ENCODE peak calls at places on chromosome 4, in ten cellular contexts. One of them, this sample, is unnamed.

GRCh38 chr4:55736605-55737183 is 82.9 kb upstream of the EXOC1L start:
- DNase-seq in tibial artery: no peak
- DNase-seq in psoas muscle: no peak
- DNase-seq in A549: no peak
- DNase-seq in heart left ventricle: no peak
- DNase-seq in kidney epithelial cell: no peak
- DNase-seq in upper lobe of right lung: no peak
- DNase-seq in H7: peak
- DNase-seq in lower leg skin: no peak
- DNase-seq in uterus: no peak
- DNase-seq in this sample: no peak

GRCh38 chr4:82784615-82785247 is 13.9 kb downstream of the SCD5 start:
- DNase-seq in heart left ventricle: no peak
- DNase-seq in A549: no peak
- DNase-seq in H7: no peak
- DNase-seq in upper lobe of right lung: no peak
- DNase-seq in uterus: no peak
- DNase-seq in psoas muscle: no peak
- DNase-seq in kidney epithelial cell: no peak
- DNase-seq in lower leg skin: no peak
- DNase-seq in tibial artery: no peak
- DNase-seq in this sample: no peak

GRCh38 chr4:152640058-152640921 is 39.5 kb downstream of the TMEM154 start:
- DNase-seq in lower leg skin: no peak
- DNase-seq in psoas muscle: no peak
- DNase-seq in tibial artery: no peak
- DNase-seq in uterus: no peak
- DNase-seq in kidney epithelial cell: no peak
- DNase-seq in A549: peak
- DNase-seq in heart left ventricle: no peak
- DNase-seq in H7: no peak
- DNase-seq in upper lobe of right lung: no peak
- DNase-seq in this sample: no peak

GRCh38 chr4:749771-750666 is 44.4 kb downstream of the PCGF3 start:
- DNase-seq in tibial artery: peak
- DNase-seq in lower leg skin: no peak
- DNase-seq in H7: no peak
- DNase-seq in kidney epithelial cell: no peak
- DNase-seq in psoas muscle: peak
- DNase-seq in uterus: no peak
- DNase-seq in upper lobe of right lung: no peak
- DNase-seq in heart left ventricle: no peak
- DNase-seq in A549: no peak
- DNase-seq in this sample: no peak

GRCh38 chr4:148061795-148062194 is 329.9 kb downstream of the ARHGAP10 start:
- DNase-seq in heart left ventricle: no peak
- DNase-seq in kidney epithelial cell: no peak
- DNase-seq in H7: no peak
- DNase-seq in psoas muscle: no peak
- DNase-seq in lower leg skin: no peak
- DNase-seq in upper lobe of right lung: no peak
- DNase-seq in A549: no peak
- DNase-seq in tibial artery: no peak
- DNase-seq in uterus: no peak
- DNase-seq in this sample: no peak

GRCh38 chr4:42965326-42965725 is 72.8 kb downstream of the GRXCR1 start:
- DNase-seq in H7: no peak
- DNase-seq in kidney epithelial cell: no peak
- DNase-seq in heart left ventricle: no peak
- DNase-seq in psoas muscle: no peak
- DNase-seq in lower leg skin: no peak
- DNase-seq in upper lobe of right lung: no peak
- DNase-seq in uterus: no peak
- DNase-seq in tibial artery: no peak
- DNase-seq in A549: no peak
- DNase-seq in this sample: no peak

GRCh38 chr4:108804648-108805273 is 41.9 kb upstream of the ETNPPL start:
- DNase-seq in upper lobe of right lung: no peak
- DNase-seq in tibial artery: no peak
- DNase-seq in heart left ventricle: no peak
- DNase-seq in psoas muscle: no peak
- DNase-seq in kidney epithelial cell: no peak
- DNase-seq in H7: no peak
- DNase-seq in uterus: no peak
- DNase-seq in lower leg skin: no peak
- DNase-seq in A549: no peak
- DNase-seq in this sample: no peak

GRCh38 chr4:125357675-125358074 is 42.9 kb downstream of the FAT4 start:
- DNase-seq in heart left ventricle: no peak
- DNase-seq in uterus: no peak
- DNase-seq in A549: no peak
- DNase-seq in upper lobe of right lung: no peak
- DNase-seq in tibial artery: no peak
- DNase-seq in H7: peak
- DNase-seq in psoas muscle: no peak
- DNase-seq in lower leg skin: no peak
- DNase-seq in kidney epithelial cell: no peak
- DNase-seq in this sample: no peak

GRCh38 chr4:114694770-114695169 is 96.2 kb downstream of the UGT8 start:
- DNase-seq in H7: no peak
- DNase-seq in lower leg skin: no peak
- DNase-seq in A549: peak
- DNase-seq in psoas muscle: no peak
- DNase-seq in tibial artery: no peak
- DNase-seq in uterus: no peak
- DNase-seq in upper lobe of right lung: no peak
- DNase-seq in heart left ventricle: no peak
- DNase-seq in kidney epithelial cell: no peak
- DNase-seq in this sample: peak

GRCh38 chr4:138405439-138405838 is 163.3 kb upstream of the SLC7A11 start:
- DNase-seq in H7: no peak
- DNase-seq in uterus: no peak
- DNase-seq in psoas muscle: no peak
- DNase-seq in A549: no peak
- DNase-seq in lower leg skin: no peak
- DNase-seq in heart left ventricle: no peak
- DNase-seq in kidney epithelial cell: peak
- DNase-seq in upper lobe of right lung: no peak
- DNase-seq in tibial artery: no peak
- DNase-seq in this sample: no peak

GRCh38 chr4:171288816-171289432 is 524.3 kb upstream of the GALNTL6 start:
- DNase-seq in H7: no peak
- DNase-seq in psoas muscle: no peak
- DNase-seq in uterus: no peak
- DNase-seq in A549: no peak
- DNase-seq in kidney epithelial cell: no peak
- DNase-seq in lower leg skin: no peak
- DNase-seq in heart left ventricle: no peak
- DNase-seq in tibial artery: no peak
- DNase-seq in upper lobe of right lung: no peak
- DNase-seq in this sample: no peak

GRCh38 chr4:56147371-56147770 is 198.6 kb downstream of the CEP135 start:
- DNase-seq in A549: no peak
- DNase-seq in H7: no peak
- DNase-seq in psoas muscle: no peak
- DNase-seq in uterus: no peak
- DNase-seq in lower leg skin: no peak
- DNase-seq in kidney epithelial cell: no peak
- DNase-seq in heart left ventricle: no peak
- DNase-seq in upper lobe of right lung: no peak
- DNase-seq in tibial artery: no peak
- DNase-seq in this sample: no peak

GRCh38 chr4:100695039-100695654 is 177.3 kb upstream of the EMCN start:
- DNase-seq in tibial artery: no peak
- DNase-seq in heart left ventricle: no peak
- DNase-seq in psoas muscle: no peak
- DNase-seq in upper lobe of right lung: no peak
- DNase-seq in kidney epithelial cell: no peak
- DNase-seq in uterus: no peak
- DNase-seq in lower leg skin: no peak
- DNase-seq in A549: no peak
- DNase-seq in H7: no peak
- DNase-seq in this sample: no peak

GRCh38 chr4:78720994-78721677 is 55.0 kb upstream of the BMP2K start:
- DNase-seq in tibial artery: peak
- DNase-seq in upper lobe of right lung: no peak
- DNase-seq in heart left ventricle: peak
- DNase-seq in H7: no peak
- DNase-seq in psoas muscle: no peak
- DNase-seq in uterus: peak
- DNase-seq in A549: no peak
- DNase-seq in kidney epithelial cell: no peak
- DNase-seq in lower leg skin: peak
- DNase-seq in this sample: no peak

GRCh38 chr4:154868423-154869194 is 87.5 kb downstream of the RBM46 start:
- DNase-seq in lower leg skin: no peak
- DNase-seq in heart left ventricle: no peak
- DNase-seq in upper lobe of right lung: no peak
- DNase-seq in tibial artery: no peak
- DNase-seq in kidney epithelial cell: no peak
- DNase-seq in psoas muscle: no peak
- DNase-seq in uterus: no peak
- DNase-seq in H7: no peak
- DNase-seq in A549: no peak
- DNase-seq in this sample: no peak

GRCh38 chr4:13865871-13866669 is 238.5 kb upstream of the BOD1L1 start:
- DNase-seq in lower leg skin: no peak
- DNase-seq in psoas muscle: no peak
- DNase-seq in kidney epithelial cell: no peak
- DNase-seq in H7: no peak
- DNase-seq in A549: no peak
- DNase-seq in heart left ventricle: no peak
- DNase-seq in tibial artery: no peak
- DNase-seq in uterus: no peak
- DNase-seq in upper lobe of right lung: no peak
- DNase-seq in this sample: peak

GRCh38 chr4:113292371-113293042 is 243.1 kb downstream of the ANK2 start:
- DNase-seq in H7: peak
- DNase-seq in kidney epithelial cell: no peak
- DNase-seq in tibial artery: peak
- DNase-seq in upper lobe of right lung: no peak
- DNase-seq in psoas muscle: peak
- DNase-seq in heart left ventricle: peak
- DNase-seq in uterus: peak
- DNase-seq in lower leg skin: no peak
- DNase-seq in A549: no peak
- DNase-seq in this sample: no peak

DNA sequence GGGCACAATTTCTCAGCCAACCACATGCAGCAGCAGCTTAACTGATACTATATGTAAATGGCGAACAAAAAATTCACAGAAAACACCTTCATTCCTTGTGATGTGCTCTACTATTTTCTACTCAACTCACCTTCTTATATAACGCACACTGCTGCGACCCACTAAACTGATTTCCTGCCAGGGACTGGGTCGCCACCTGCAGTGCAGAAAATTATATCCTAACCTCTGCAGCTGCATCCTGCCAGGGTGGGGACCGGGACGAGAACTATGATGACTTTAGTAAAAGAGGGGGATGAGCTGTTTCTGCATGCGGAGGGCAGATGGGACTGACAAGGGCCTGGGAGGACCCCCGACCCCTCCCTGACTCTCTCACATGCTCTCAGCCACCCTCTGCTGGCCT is 27.4 kb downstream of the ABLIM2 start:
- DNase-seq in lower leg skin: no peak
- DNase-seq in upper lobe of right lung: no peak
- DNase-seq in H7: peak
- DNase-seq in A549: no peak
- DNase-seq in tibial artery: no peak
- DNase-seq in uterus: no peak
- DNase-seq in psoas muscle: peak
- DNase-seq in kidney epithelial cell: no peak
- DNase-seq in heart left ventricle: no peak
- DNase-seq in this sample: no peak
- H3K4me3 ChIP-seq in lower leg skin: no peak
- H3K4me3 ChIP-seq in upper lobe of right lung: no peak
- H3K4me3 ChIP-seq in H7: no peak
- H3K4me3 ChIP-seq in A549: no peak
- H3K4me3 ChIP-seq in tibial artery: no peak
- H3K4me3 ChIP-seq in uterus: no peak
- H3K4me3 ChIP-seq in psoas muscle: no peak
- H3K4me3 ChIP-seq in kidney epithelial cell: no peak
- H3K4me3 ChIP-seq in heart left ventricle: no peak
- H3K4me3 ChIP-seq in this sample: no peak

GRCh38 chr4:40627540-40627939 is 2.1 kb downstream of the RBM47 start:
- DNase-seq in kidney epithelial cell: no peak
- DNase-seq in lower leg skin: no peak
- DNase-seq in H7: no peak
- DNase-seq in uterus: no peak
- DNase-seq in tibial artery: no peak
- DNase-seq in heart left ventricle: no peak
- DNase-seq in A549: no peak
- DNase-seq in upper lobe of right lung: no peak
- DNase-seq in psoas muscle: no peak
- DNase-seq in this sample: no peak
- H3K4me3 ChIP-seq in kidney epithelial cell: no peak
- H3K4me3 ChIP-seq in lower leg skin: no peak
- H3K4me3 ChIP-seq in H7: peak
- H3K4me3 ChIP-seq in uterus: no peak
- H3K4me3 ChIP-seq in tibial artery: no peak
- H3K4me3 ChIP-seq in heart left ventricle: no peak
- H3K4me3 ChIP-seq in A549: peak
- H3K4me3 ChIP-seq in upper lobe of right lung: peak
- H3K4me3 ChIP-seq in psoas muscle: peak
- H3K4me3 ChIP-seq in this sample: no peak

GRCh38 chr4:139798456-139798855 is 132.8 kb downstream of the MGST2 start:
- DNase-seq in tibial artery: no peak
- DNase-seq in A549: no peak
- DNase-seq in kidney epithelial cell: no peak
- DNase-seq in psoas muscle: no peak
- DNase-seq in uterus: no peak
- DNase-seq in upper lobe of right lung: no peak
- DNase-seq in H7: no peak
- DNase-seq in heart left ventricle: no peak
- DNase-seq in lower leg skin: no peak
- DNase-seq in this sample: no peak
- H3K4me3 ChIP-seq in tibial artery: no peak
- H3K4me3 ChIP-seq in A549: no peak
- H3K4me3 ChIP-seq in kidney epithelial cell: no peak
- H3K4me3 ChIP-seq in psoas muscle: no peak
- H3K4me3 ChIP-seq in uterus: no peak
- H3K4me3 ChIP-seq in upper lobe of right lung: no peak
- H3K4me3 ChIP-seq in H7: no peak
- H3K4me3 ChIP-seq in heart left ventricle: no peak
- H3K4me3 ChIP-seq in lower leg skin: no peak
- H3K4me3 ChIP-seq in this sample: no peak

DNA sequence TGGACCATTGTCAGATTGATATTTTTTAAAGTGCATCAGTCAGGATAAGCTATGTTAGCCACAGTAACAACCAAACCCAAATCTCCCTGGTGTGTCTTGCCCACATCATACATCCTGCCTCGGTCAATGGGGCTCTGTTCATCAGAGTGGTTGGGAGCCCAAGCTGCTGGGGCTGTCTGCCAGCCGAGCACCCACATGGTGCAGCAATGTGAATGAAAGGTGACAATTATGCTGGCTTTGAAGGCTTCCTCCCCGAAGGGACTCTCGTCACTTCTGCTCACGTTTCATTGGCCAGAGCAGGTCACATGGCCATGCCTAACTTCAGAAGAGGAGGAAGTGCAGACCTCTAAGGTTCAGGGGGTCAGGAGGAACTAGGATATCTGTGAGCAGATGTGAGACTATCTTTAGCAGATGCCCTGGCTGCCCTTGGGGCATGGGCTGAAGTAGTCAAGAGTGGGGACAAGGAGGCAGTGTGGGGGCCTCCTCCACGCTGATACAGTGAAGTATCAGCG is 1.3 kb upstream of the JAKMIP1 start:
- DNase-seq in uterus: no peak
- DNase-seq in heart left ventricle: no peak
- DNase-seq in H7: peak
- DNase-seq in tibial artery: peak
- DNase-seq in kidney epithelial cell: no peak
- DNase-seq in psoas muscle: no peak
- DNase-seq in A549: no peak
- DNase-seq in upper lobe of right lung: no peak
- DNase-seq in lower leg skin: no peak
- DNase-seq in this sample: no peak
- H3K4me3 ChIP-seq in uterus: no peak
- H3K4me3 ChIP-seq in heart left ventricle: no peak
- H3K4me3 ChIP-seq in H7: no peak
- H3K4me3 ChIP-seq in tibial artery: no peak
- H3K4me3 ChIP-seq in kidney epithelial cell: no peak
- H3K4me3 ChIP-seq in psoas muscle: no peak
- H3K4me3 ChIP-seq in A549: no peak
- H3K4me3 ChIP-seq in upper lobe of right lung: no peak
- H3K4me3 ChIP-seq in lower leg skin: no peak
- H3K4me3 ChIP-seq in this sample: no peak